ENCODE peak calls at places on chromosomes 11 and 22, in nine cellular contexts. V is stimulated activated CD4-positive, alpha-beta T cell treated with anti-CD3 and anti-CD28 coated beads, TNF-alpha, amount 100 ng/mL, for 48 hours; Z is lower lobe of right lung; A is CD4-positive, CD25-positive, alpha-beta regulatory T cell; I is SW480; Q is RPMI8226; C is MV-4-11; E is heart right ventricle; J is Right ventricle myocardium superior. G is an unnamed sample.
A peak's percentile ranks its signal among the peaks of the same experiment; 100 is the strongest.

GRCh38 chr11:29119691-29120328 is 897.0 kb downstream of the KCNA4 start:
- DNase-seq in I (no peak), Q (no peak), J (no peak), V (no peak), E (no peak), Z (no peak), C (peak; percentile 48), A (no peak), G (no peak)

GRCh38 chr11:87037450-87038234 is at the start of gene TMEM135:
- DNase-seq in A (peak; percentile 81), V (peak; percentile 90), E (peak; percentile 96), Q (peak; percentile 96), C (peak; percentile 88), Z (peak; percentile 95), I (peak; percentile 93), J (peak; percentile 97), G (peak; percentile 91)

GRCh38 chr11:14587203-14587602 is 56.4 kb upstream of the PDE3B start:
- DNase-seq in A (no peak), J (no peak), Z (no peak), V (no peak), I (no peak), C (peak; percentile 77), E (no peak), Q (no peak), G (no peak)

GRCh38 chr11:66188580-66188979 is 79.9 kb upstream of the RAB1B start:
- DNase-seq in Q (no peak), V (no peak), Z (no peak), C (no peak), A (no peak), I (no peak), J (no peak), E (no peak), G (no peak)

GRCh38 chr22:21940521-21940920 is 12.1 kb downstream of the PPM1F start:
- DNase-seq in C (peak; percentile 53), A (no peak), J (no peak), V (no peak), Z (no peak), E (no peak), Q (no peak), I (no peak), G (no peak)

GRCh38 chr11:114296190-114296978 is at the start of gene NNMT:
- DNase-seq in Z (peak; percentile 63), C (no peak), Q (no peak), E (peak; percentile 56), V (no peak), A (no peak), J (peak; percentile 81), I (peak; percentile 22), G (no peak)

GRCh38 chr22:31898911-31899310 is 45.4 kb upstream of the YWHAH start:
- DNase-seq in Q (no peak), V (no peak), A (no peak), E (no peak), I (no peak), Z (no peak), J (no peak), C (no peak), G (no peak)

GRCh38 chr11:122313581-122313980 is 197.6 kb upstream of the BLID start:
- DNase-seq in A (no peak), I (no peak), Z (no peak), Q (no peak), J (no peak), V (no peak), C (no peak), E (no peak), G (peak; percentile 75)

GRCh38 chr11:47003180-47003877 is 66.8 kb downstream of the CSTPP1 start:
- DNase-seq in Z (no peak), V (peak; percentile 21), I (no peak), E (no peak), J (no peak), C (peak; percentile 69), A (no peak), Q (peak; percentile 46), G (no peak)

GRCh38 chr11:103877221-103877620 is 159.2 kb upstream of the DDI1 start:
- DNase-seq in I (no peak), C (no peak), J (no peak), V (no peak), Z (no peak), A (no peak), E (no peak), Q (no peak), G (no peak)

GRCh38 chr11:86066606-86067229 is 2.2 kb downstream of the PICALM start:
- DNase-seq in Z (no peak), A (no peak), J (no peak), Q (no peak), I (no peak), V (no peak), E (no peak), C (no peak), G (no peak)

GRCh38 chr22:19872779-19873137 is 18.1 kb upstream of the GNB1L start:
- DNase-seq in C (no peak), A (no peak), E (no peak), Z (peak; percentile 43), Q (no peak), I (no peak), V (no peak), J (no peak), G (no peak)

GRCh38 chr11:66970808-66971442 is 4.2 kb upstream of the C11orf86 start:
- DNase-seq in J (no peak), E (no peak), Z (no peak), V (no peak), C (peak; percentile 98), Q (no peak), I (peak; percentile 70), A (no peak), G (peak; percentile 86)

GRCh38 chr11:44562836-44563460 is 2.5 kb upstream of the CD82 start:
- DNase-seq in A (no peak), C (no peak), I (no peak), Z (no peak), J (no peak), E (no peak), Q (no peak), V (no peak), G (no peak)

GRCh38 chr11:81495699-81496292 is 1237.9 kb downstream of the FAM181B start:
- DNase-seq in Q (no peak), A (no peak), Z (no peak), I (no peak), C (no peak), V (no peak), J (no peak), E (no peak), G (no peak)